ENCODE peak calls at places on chromosome 16, in six cellular contexts. X is endodermal cell; N is pons; Z is naive thymus-derived CD4-positive, alpha-beta T cell; W is activated CD4-positive, alpha-beta T cell treated with anti-CD3 and anti-CD28 coated beads, Interleukin-2, amount 50 U/mL, for 1 hour; L is T-helper 2 cell. U is an unnamed sample.

GRCh38 chr16:66695474-66695934 is 1.0 kb downstream of the CMTM4 start:
- DNase-seq in X (no peak), N (peak), Z (no peak), W (peak), L (no peak), U (no peak)

GRCh38 chr16:71357681-71358080 is 842 bp upstream of the CALB2 start:
- DNase-seq in X (peak), N (no peak), Z (no peak), W (no peak), L (no peak), U (no peak)

GRCh38 chr16:56930516-56931252 is 1.3 kb upstream of the HERPUD1 start:
- DNase-seq in X (peak), N (no peak), Z (no peak), W (no peak), L (no peak), U (no peak)

GRCh38 chr16:75527825-75528299 is 8.0 kb downstream of the CHST5 start:
- DNase-seq in X (no peak), N (no peak), Z (no peak), W (no peak), L (no peak), U (no peak)

GRCh38 chr16:83002351-83003334 is 375.9 kb downstream of the CDH13 start:
- DNase-seq in X (no peak), N (no peak), Z (no peak), W (no peak), L (no peak), U (no peak)

GRCh38 chr16:47285001-47285400 is 141.3 kb upstream of the NETO2 start:
- DNase-seq in X (no peak), N (no peak), Z (no peak), W (no peak), L (no peak), U (no peak)

GRCh38 chr16:28623172-28623711 is 13.4 kb upstream of the SULT1A1 start:
- DNase-seq in X (peak), N (peak), Z (peak), W (peak), L (peak), U (peak)

GRCh38 chr16:68146583-68146982 is 61.4 kb downstream of the NFATC3 start:
- DNase-seq in X (no peak), N (no peak), Z (no peak), W (no peak), L (no peak), U (no peak)

GRCh38 chr16:1613240-1613639 is 1.1 kb downstream of the CRAMP1 start:
- DNase-seq in X (no peak), N (no peak), Z (no peak), W (no peak), L (no peak), U (no peak)